ENCODE peak calls at places on chromosomes 13 and 19, in ten cellular contexts. D is transverse colon; L is mesendoderm; Y is A549; N is lung; O is CD8-positive, alpha-beta T cell; V is heart right ventricle; T is mucosa of descending colon; J is left lung; S is fibroblast of lung. K is an unnamed sample. For H3K4me1, the result is how much of the 10 kb centered on the place peaks cover.

GRCh38 chr19:3821857-3822364 is 35.7 kb upstream of the MATK start:
- DNase-seq in S (peak), V (peak), O (peak), Y (peak), L (peak), N (peak), T (peak), D (peak), J (peak), K (peak)

GRCh38 chr19:38769635-38770211 is 3.6 kb downstream of the LGALS7 start:
- DNase-seq in S (peak), D (peak), T (peak), O (peak), J (peak), Y (peak), L (peak), N (peak), V (peak), K (peak)

GRCh38 chr19:11269408-11269807 is 7.1 kb upstream of the DOCK6 start:
- DNase-seq in T (no peak), Y (no peak), D (no peak), N (no peak), L (no peak), V (no peak), J (no peak), S (peak), O (no peak), K (no peak)

GRCh38 chr19:46716672-46717033 is 261 bp downstream of the PRKD2 start:
- DNase-seq in J (no peak), D (no peak), T (no peak), S (no peak), N (no peak), O (no peak), L (peak), Y (no peak), V (no peak), K (no peak)

GRCh38 chr19:16661480-16662034 is 618 bp downstream of the TMEM38A start:
- DNase-seq in O (no peak), J (peak), T (peak), N (peak), V (peak), D (peak), L (no peak), Y (no peak), S (no peak), K (peak)

GRCh38 chr13:103324641-103325040 is 258.4 kb upstream of the SLC10A2 start:
- DNase-seq in N (no peak), D (no peak), L (no peak), O (no peak), S (no peak), V (no peak), J (no peak), Y (no peak), T (no peak), K (no peak)

GRCh38 chr19:23116802-23117571 is at the start of gene ZNF730:
- DNase-seq in D (peak), N (no peak), Y (no peak), T (peak), L (peak), S (peak), O (no peak), V (peak), J (peak), K (no peak)

GRCh38 chr13:38090913-38091312 is 221.3 kb upstream of the TRPC4 start:
- DNase-seq in J (no peak), L (peak), T (no peak), Y (no peak), D (no peak), V (no peak), O (no peak), S (no peak), N (no peak), K (no peak)

GRCh38 chr13:22064854-22065646 is 394.2 kb downstream of the FGF9 start:
- DNase-seq in L (peak), J (no peak), V (no peak), D (no peak), T (no peak), O (no peak), Y (no peak), S (no peak), N (no peak), K (no peak)

GRCh38 chr19:19548915-19549537 is 11.0 kb downstream of the CILP2 start:
- DNase-seq in V (no peak), N (no peak), S (no peak), O (no peak), Y (no peak), T (no peak), J (no peak), L (no peak), D (no peak), K (no peak)

GRCh38 chr19:41023193-41023592 is 32.1 kb downstream of the CYP2B6 start:
- DNase-seq in L (peak), S (no peak), N (no peak), J (no peak), V (no peak), T (no peak), D (no peak), Y (no peak), O (no peak), K (no peak)

GRCh38 chr19:14492756-14493337 is 3.1 kb downstream of the GIPC1 start:
- DNase-seq in L (no peak), V (no peak), T (no peak), N (no peak), O (no peak), D (no peak), J (no peak), Y (no peak), S (no peak), K (no peak)

GRCh38 chr19:10517361-10517759 is at the start of gene S1PR5:
- DNase-seq in D (no peak), N (no peak), O (peak), V (peak), J (peak), L (peak), T (no peak), S (no peak), Y (peak), K (no peak)

GRCh38 chr13:75480691-75481175 is 1.2 kb downstream of the TBC1D4 start:
- DNase-seq in O (peak), T (peak), L (peak), N (peak), D (peak), Y (peak), V (peak), J (peak), S (peak), K (peak)

GRCh38 chr19:43773725-43774102 is 7.1 kb downstream of the KCNN4 start:
- DNase-seq in Y (no peak), J (no peak), S (no peak), T (no peak), L (no peak), V (no peak), O (no peak), D (no peak), N (no peak), K (no peak)

GRCh38 chr13:99265823-99266426 is 7.7 kb upstream of the GPR18 start:
- DNase-seq in J (no peak), D (no peak), T (no peak), Y (peak), L (peak), S (peak), O (no peak), V (no peak), N (no peak), K (no peak)

GRCh38 chr19:42023121-42023942 is 29.3 kb upstream of the ATP1A3 start:
- DNase-seq in S (peak), L (peak), J (no peak), O (no peak), N (no peak), Y (peak), T (peak), D (peak), V (no peak), K (no peak)

GRCh38 chr13:71864094-71864980 is 2.7 kb downstream of the DACH1 start:
- DNase-seq in L (peak), O (no peak), N (peak), Y (no peak), J (peak), S (peak), D (peak), V (peak), T (peak), K (no peak)

GRCh38 chr13:95541308-95541707 is 11.2 kb upstream of the CLDN10 start:
- DNase-seq in T (no peak), V (no peak), J (no peak), D (no peak), L (no peak), Y (no peak), S (no peak), N (no peak), O (no peak), K (no peak)

GRCh38 chr19:4328243-4328990 is 10.2 kb downstream of the STAP2 start:
- DNase-seq in Y (peak), O (peak), D (peak), J (peak), N (peak), S (peak), V (peak), T (peak), L (peak), K (peak)

GRCh38 chr19:46616631-46617322 is 8.1 kb downstream of the PTGIR start:
- DNase-seq in L (peak), D (peak), T (peak), J (peak), Y (peak), O (no peak), N (no peak), S (peak), V (no peak), K (peak)

GRCh38 chr13:110469597-110469996 is 91.9 kb downstream of the RAB20 start:
- DNase-seq in S (no peak), N (no peak), T (no peak), J (no peak), Y (no peak), L (no peak), D (no peak), O (no peak), V (no peak), K (no peak)

GRCh38 chr19:7372810-7373209 is 24.1 kb downstream of the ARHGEF18 start:
- DNase-seq in V (no peak), L (no peak), S (no peak), O (no peak), T (no peak), Y (no peak), N (no peak), J (no peak), D (no peak), K (no peak)

GRCh38 chr13:109396266-109396665 is 390.1 kb downstream of the IRS2 start:
- DNase-seq in L (no peak), O (no peak), J (no peak), T (no peak), D (no peak), N (no peak), V (no peak), Y (peak), S (no peak), K (no peak)

GRCh38 chr13:110311721-110312668 is 4.9 kb downstream of the COL4A2 start:
- DNase-seq in T (no peak), D (no peak), O (no peak), L (no peak), V (no peak), J (peak), Y (no peak), S (no peak), N (no peak), K (no peak)

GRCh38 chr13:42814868-42815267 is 33.5 kb downstream of the FAM216B start:
- DNase-seq in O (no peak), D (no peak), N (no peak), T (no peak), L (no peak), S (peak), J (no peak), V (no peak), Y (no peak), K (no peak)

GRCh38 chr19:7456964-7457541 is 31.8 kb downstream of the PEX11G start:
- DNase-seq in O (no peak), T (no peak), D (no peak), L (no peak), S (no peak), Y (no peak), V (no peak), N (no peak), J (no peak), K (no peak)

GRCh38 chr13:80074143-80074752 is 266.7 kb downstream of the SPRY2 start:
- DNase-seq in L (no peak), J (peak), T (no peak), N (no peak), O (no peak), D (no peak), Y (no peak), S (no peak), V (no peak), K (no peak)

GRCh38 chr19:2318923-2319322 is 9.5 kb downstream of the LSM7 start:
- DNase-seq in V (no peak), D (no peak), L (no peak), N (no peak), S (no peak), T (no peak), O (no peak), J (no peak), Y (no peak), K (no peak)

GRCh38 chr19:2317756-2318155 is 9.8 kb upstream of the LINGO3 start:
- DNase-seq in L (no peak), Y (no peak), J (peak), T (no peak), V (no peak), S (no peak), O (no peak), N (no peak), D (no peak), K (no peak)

GRCh38 chr19:2320057-2320456 is 8.3 kb downstream of the LSM7 start:
- DNase-seq in V (no peak), O (no peak), N (no peak), Y (no peak), S (no peak), L (no peak), J (no peak), D (no peak), T (no peak), K (no peak)

GRCh38 chr19:2320939-2321338 is 7.4 kb downstream of the LSM7 start:
- DNase-seq in N (no peak), V (no peak), Y (no peak), D (no peak), T (no peak), L (no peak), S (no peak), O (no peak), J (no peak), K (no peak)

DNA sequence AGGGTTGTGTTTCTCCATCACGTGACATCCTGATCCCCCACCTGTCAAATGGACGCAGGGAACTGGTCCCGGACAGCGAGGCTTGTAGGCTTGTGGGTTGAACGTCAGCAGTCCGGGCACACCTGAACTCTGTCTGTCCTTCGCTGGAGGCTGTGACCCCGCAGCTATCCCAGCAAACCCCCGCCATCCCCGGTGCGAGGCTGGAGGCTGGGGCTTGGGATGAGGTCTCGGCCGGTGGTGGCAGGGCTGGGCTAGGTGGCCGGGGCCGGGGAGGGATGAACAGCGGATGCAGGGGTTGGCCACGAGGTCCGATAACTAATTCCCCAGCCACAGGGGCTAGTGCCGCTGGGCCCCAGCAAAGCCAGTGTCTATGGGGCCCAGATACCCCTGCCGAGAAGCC is 8.8 kb downstream of the LSM7 start:
- DNase-seq in L (no peak), Y (no peak), T (no peak), N (no peak), S (no peak), V (no peak), O (no peak), D (no peak), J (peak), K (no peak)
- H3K4me1 ChIP-seq in L (under half), Y (under half), T (under half), N (under half), S (under half), V (under half), O (under half), D (under half), J (under half), K (under half)

GRCh38 chr13:59447846-59448620 is 715.7 kb downstream of the DIAPH3 start:
- DNase-seq in S (peak), J (no peak), T (no peak), V (no peak), O (no peak), N (no peak), Y (no peak), L (peak), D (no peak), K (no peak)
- H3K4me1 ChIP-seq in S (under half), J (under half), T (under half), V (under half), O (under half), N (under half), Y (under half), L (under half), D (under half), K (under half)

GRCh38 chr13:20291675-20292074 is 59.6 kb upstream of the GJB6 start:
- DNase-seq in T (no peak), J (no peak), D (no peak), S (no peak), L (no peak), O (no peak), N (no peak), Y (no peak), V (no peak), K (no peak)
- H3K4me1 ChIP-seq in T (under half), J (under half), D (under half), S (under half), L (under half), O (under half), N (under half), Y (under half), V (under half), K (under half)

GRCh38 chr13:74204606-74205312 is 70.6 kb upstream of the KLF12 start:
- DNase-seq in N (no peak), V (no peak), Y (no peak), D (no peak), S (no peak), L (no peak), T (no peak), J (no peak), O (no peak), K (no peak)

GRCh38 chr13:74203576-74203975 is 69.4 kb upstream of the KLF12 start:
- DNase-seq in D (no peak), J (no peak), O (no peak), Y (no peak), N (no peak), S (peak), V (no peak), T (no peak), L (no peak), K (no peak)

GRCh38 chr13:74205313-74205690 is 71.1 kb upstream of the KLF12 start:
- DNase-seq in J (no peak), T (no peak), D (no peak), L (no peak), S (no peak), Y (no peak), O (no peak), V (no peak), N (no peak), K (no peak)

GRCh38 chr13:74206855-74207254 is 72.7 kb upstream of the KLF12 start:
- DNase-seq in L (no peak), Y (no peak), N (no peak), D (no peak), V (no peak), O (no peak), S (no peak), T (no peak), J (no peak), K (no peak)

GRCh38 chr13:74206061-74206561 is 71.9 kb upstream of the KLF12 start:
- DNase-seq in Y (no peak), L (peak), N (no peak), J (no peak), T (no peak), V (no peak), D (no peak), O (no peak), S (peak), K (no peak)
- H3K4me1 ChIP-seq in Y (under half), L (under half), N (under half), J (under half), T (under half), V (under half), D (under half), O (under half), S (under half), K (under half)

GRCh38 chr19:1249990-1250298 is 1.6 kb downstream of the MIDN start:
- DNase-seq in S (no peak), N (no peak), O (no peak), V (no peak), Y (no peak), T (no peak), L (no peak), D (no peak), J (no peak), K (no peak)
- H3K4me1 ChIP-seq in S (under half), N (under half), O (under half), V (half or more), Y (under half), T (half or more), L (under half), D (half or more), J (under half), K (half or more)